ENCODE peak calls at places on chromosomes 6 and 20, in four cellular contexts. One of them, this sample, is unnamed.

GRCh38 chr6:70163795-70164194 is 139.1 kb downstream of the COL9A1 start:
- DNase-seq in choroid plexus epithelial cell: no peak
- DNase-seq in astrocyte of the cerebellum: no peak
- DNase-seq in fibroblast of mammary gland: no peak
- DNase-seq in this sample: no peak

GRCh38 chr20:34578521-34579147 is 20.1 kb downstream of the MAP1LC3A start:
- DNase-seq in choroid plexus epithelial cell: no peak
- DNase-seq in astrocyte of the cerebellum: no peak
- DNase-seq in fibroblast of mammary gland: no peak
- DNase-seq in this sample: no peak

GRCh38 chr20:57425150-57426013 is 34.2 kb downstream of the RBM38 start:
- DNase-seq in fibroblast of mammary gland: no peak
- DNase-seq in choroid plexus epithelial cell: peak
- DNase-seq in astrocyte of the cerebellum: no peak
- DNase-seq in this sample: no peak

GRCh38 chr6:133992992-133993682 is 40.1 kb downstream of the TBPL1 start:
- DNase-seq in astrocyte of the cerebellum: no peak
- DNase-seq in fibroblast of mammary gland: no peak
- DNase-seq in choroid plexus epithelial cell: peak
- DNase-seq in this sample: no peak

GRCh38 chr6:133223458-133224014 is 17.6 kb upstream of the EYA4 start:
- DNase-seq in choroid plexus epithelial cell: no peak
- DNase-seq in astrocyte of the cerebellum: no peak
- DNase-seq in fibroblast of mammary gland: no peak
- DNase-seq in this sample: no peak

GRCh38 chr6:40244684-40245083 is 310.4 kb upstream of the MOCS1 start:
- DNase-seq in choroid plexus epithelial cell: no peak
- DNase-seq in fibroblast of mammary gland: no peak
- DNase-seq in astrocyte of the cerebellum: no peak
- DNase-seq in this sample: no peak

GRCh38 chr6:39137235-39137634 is 22.2 kb upstream of the SAYSD1 start:
- DNase-seq in astrocyte of the cerebellum: peak
- DNase-seq in choroid plexus epithelial cell: peak
- DNase-seq in fibroblast of mammary gland: peak
- DNase-seq in this sample: no peak

GRCh38 chr20:3227511-3227910 is 11.5 kb downstream of the SLC4A11 start:
- DNase-seq in astrocyte of the cerebellum: no peak
- DNase-seq in fibroblast of mammary gland: no peak
- DNase-seq in choroid plexus epithelial cell: no peak
- DNase-seq in this sample: no peak

GRCh38 chr6:56486681-56487080 is 156.0 kb downstream of the DST start:
- DNase-seq in astrocyte of the cerebellum: no peak
- DNase-seq in choroid plexus epithelial cell: no peak
- DNase-seq in fibroblast of mammary gland: no peak
- DNase-seq in this sample: no peak

GRCh38 chr20:16647875-16648597 is 74.8 kb upstream of the KIF16B start:
- DNase-seq in choroid plexus epithelial cell: no peak
- DNase-seq in fibroblast of mammary gland: no peak
- DNase-seq in astrocyte of the cerebellum: no peak
- DNase-seq in this sample: no peak

DNA sequence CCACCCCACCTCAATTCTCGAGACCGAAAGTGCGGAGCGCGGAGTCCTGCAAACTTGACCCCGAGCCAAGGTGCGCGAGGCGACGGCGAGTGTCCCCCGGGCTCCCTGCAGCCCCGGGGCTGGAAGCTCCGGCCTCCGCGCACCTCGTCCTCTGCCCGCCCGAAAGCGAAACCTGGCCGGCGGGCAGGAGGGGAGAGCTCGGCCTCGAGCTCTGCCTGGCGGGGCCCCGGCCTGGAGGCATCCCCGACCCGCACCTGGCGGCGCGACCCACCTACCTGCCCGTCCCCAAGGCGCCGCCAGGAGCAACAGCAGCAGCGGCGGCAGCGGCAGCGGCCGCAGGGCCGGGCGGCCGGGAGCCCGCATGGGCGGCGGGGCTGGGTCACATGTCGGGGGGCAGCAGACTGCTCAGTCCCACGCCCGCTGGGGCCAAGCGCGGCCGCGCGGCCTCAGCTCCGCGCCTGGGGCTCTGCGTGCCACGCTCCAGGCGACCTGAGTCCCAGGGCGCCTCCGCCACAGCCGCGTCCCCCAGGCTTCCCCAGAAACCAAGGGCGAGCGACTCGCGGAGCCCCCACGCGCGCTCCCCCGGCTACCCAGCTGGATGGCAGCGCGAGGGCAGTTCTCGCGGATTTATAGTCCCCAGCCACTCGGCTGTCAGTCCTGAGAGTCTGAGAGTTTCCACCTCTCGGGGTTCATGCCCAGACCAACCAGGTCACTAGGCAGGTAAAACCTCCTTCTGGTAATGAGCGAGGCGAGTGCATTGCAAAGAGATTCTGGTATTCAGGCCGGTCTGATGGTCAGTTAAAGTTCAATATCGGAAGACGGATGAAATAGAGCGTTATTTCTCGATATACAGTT is at the start of gene IL20RA:
- DNase-seq in choroid plexus epithelial cell: peak
- DNase-seq in astrocyte of the cerebellum: no peak
- DNase-seq in fibroblast of mammary gland: no peak
- DNase-seq in this sample: no peak
- H3K4me3 ChIP-seq in choroid plexus epithelial cell: peak
- H3K4me3 ChIP-seq in astrocyte of the cerebellum: peak
- H3K4me3 ChIP-seq in fibroblast of mammary gland: peak
- H3K4me3 ChIP-seq in this sample: peak

DNA sequence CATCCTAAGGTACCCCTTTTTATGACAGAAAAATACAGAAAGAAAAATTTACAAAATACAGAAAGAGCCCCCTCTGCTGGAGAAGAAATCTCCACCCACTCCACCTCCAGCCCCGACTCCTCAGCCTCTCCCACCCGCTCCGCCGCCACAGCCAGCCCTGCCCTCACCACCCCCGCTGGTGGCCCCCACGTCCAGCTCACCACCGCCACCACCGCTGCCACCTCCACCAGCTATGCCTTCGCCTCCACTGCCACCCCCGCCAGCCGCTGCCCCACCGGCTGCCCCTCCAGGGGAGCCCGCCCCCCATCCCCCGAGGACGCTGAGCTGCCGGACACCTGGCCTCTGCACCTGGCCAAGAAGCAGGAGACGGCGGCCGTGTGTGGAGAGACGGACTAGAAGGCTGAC is 17.7 kb downstream of the WFDC2 start:
- DNase-seq in fibroblast of mammary gland: no peak
- DNase-seq in choroid plexus epithelial cell: no peak
- DNase-seq in astrocyte of the cerebellum: no peak
- DNase-seq in this sample: no peak
- TF ChIP-seq CTCF in fibroblast of mammary gland: no peak
- TF ChIP-seq CTCF in choroid plexus epithelial cell: peak
- TF ChIP-seq CTCF in astrocyte of the cerebellum: no peak
- TF ChIP-seq CTCF in this sample: no peak

GRCh38 chr6:71289802-71290175 is 1.2 kb downstream of the OGFRL1 start:
- DNase-seq in astrocyte of the cerebellum: no peak
- DNase-seq in choroid plexus epithelial cell: no peak
- DNase-seq in fibroblast of mammary gland: no peak
- DNase-seq in this sample: no peak
- H3K4me3 ChIP-seq in astrocyte of the cerebellum: peak
- H3K4me3 ChIP-seq in choroid plexus epithelial cell: peak
- H3K4me3 ChIP-seq in fibroblast of mammary gland: peak
- H3K4me3 ChIP-seq in this sample: peak

GRCh38 chr6:154615483-154616025 is 105.1 kb upstream of the CNKSR3 start:
- DNase-seq in astrocyte of the cerebellum: peak
- DNase-seq in choroid plexus epithelial cell: peak
- DNase-seq in fibroblast of mammary gland: peak
- DNase-seq in this sample: no peak
- TF ChIP-seq CTCF in astrocyte of the cerebellum: no peak
- TF ChIP-seq CTCF in choroid plexus epithelial cell: no peak
- TF ChIP-seq CTCF in fibroblast of mammary gland: no peak
- TF ChIP-seq CTCF in this sample: no peak

GRCh38 chr20:24646331-24646730 is 176.9 kb downstream of the SYNDIG1 start:
- DNase-seq in choroid plexus epithelial cell: no peak
- DNase-seq in astrocyte of the cerebellum: no peak
- DNase-seq in fibroblast of mammary gland: no peak
- DNase-seq in this sample: no peak
- H3K4me3 ChIP-seq in choroid plexus epithelial cell: no peak
- H3K4me3 ChIP-seq in astrocyte of the cerebellum: no peak
- H3K4me3 ChIP-seq in fibroblast of mammary gland: no peak
- H3K4me3 ChIP-seq in this sample: no peak

GRCh38 chr20:49285233-49285668 is 7.4 kb upstream of the ZNFX1 start:
- DNase-seq in astrocyte of the cerebellum: no peak
- DNase-seq in choroid plexus epithelial cell: no peak
- DNase-seq in fibroblast of mammary gland: no peak
- DNase-seq in this sample: no peak

GRCh38 chr20:49286689-49287551 is 9.1 kb upstream of the ZNFX1 start:
- DNase-seq in fibroblast of mammary gland: no peak
- DNase-seq in choroid plexus epithelial cell: no peak
- DNase-seq in astrocyte of the cerebellum: no peak
- DNase-seq in this sample: no peak

GRCh38 chr20:49284818-49285217 is 7.0 kb upstream of the ZNFX1 start:
- DNase-seq in astrocyte of the cerebellum: no peak
- DNase-seq in fibroblast of mammary gland: no peak
- DNase-seq in choroid plexus epithelial cell: no peak
- DNase-seq in this sample: no peak

GRCh38 chr20:49287555-49288249 is 9.8 kb upstream of the ZNFX1 start:
- DNase-seq in choroid plexus epithelial cell: peak
- DNase-seq in fibroblast of mammary gland: peak
- DNase-seq in astrocyte of the cerebellum: peak
- DNase-seq in this sample: no peak

DNA sequence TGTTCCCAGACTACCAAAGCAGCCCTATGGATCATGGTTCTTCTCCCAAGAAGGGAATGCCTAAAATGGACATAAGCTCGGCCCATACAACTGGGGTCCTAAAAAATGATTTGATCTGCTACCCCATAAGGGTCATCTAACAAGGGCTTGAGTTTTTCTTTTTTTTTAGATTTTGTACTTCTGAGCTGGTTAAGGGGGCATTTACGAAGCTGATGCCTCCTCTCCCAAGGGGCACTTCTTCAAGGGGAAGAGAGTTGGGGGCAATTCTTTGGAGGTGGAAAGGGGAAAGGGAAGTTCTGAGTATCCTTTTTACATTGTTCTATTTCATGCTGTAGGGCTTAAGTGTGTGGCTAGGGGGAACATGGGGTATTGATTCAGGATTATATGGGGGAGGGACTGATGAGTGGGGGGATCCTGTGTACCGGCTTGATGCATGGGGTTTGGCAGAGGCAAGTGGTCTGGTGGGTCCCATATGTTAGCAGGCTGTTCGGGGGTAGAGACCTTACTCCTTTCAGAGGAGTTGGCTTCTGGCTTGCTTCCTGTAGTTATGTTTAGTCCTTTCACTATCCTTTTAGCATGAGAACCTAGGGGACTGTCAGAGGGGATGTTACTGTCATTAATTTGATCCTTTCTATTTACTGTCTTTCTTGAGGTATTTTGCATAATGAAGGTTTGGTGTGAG is 8.1 kb upstream of the ZNFX1 start:
- DNase-seq in choroid plexus epithelial cell: no peak
- DNase-seq in astrocyte of the cerebellum: no peak
- DNase-seq in fibroblast of mammary gland: no peak
- DNase-seq in this sample: no peak
- TF ChIP-seq CTCF in choroid plexus epithelial cell: no peak
- TF ChIP-seq CTCF in astrocyte of the cerebellum: no peak
- TF ChIP-seq CTCF in fibroblast of mammary gland: no peak
- TF ChIP-seq CTCF in this sample: no peak

DNA sequence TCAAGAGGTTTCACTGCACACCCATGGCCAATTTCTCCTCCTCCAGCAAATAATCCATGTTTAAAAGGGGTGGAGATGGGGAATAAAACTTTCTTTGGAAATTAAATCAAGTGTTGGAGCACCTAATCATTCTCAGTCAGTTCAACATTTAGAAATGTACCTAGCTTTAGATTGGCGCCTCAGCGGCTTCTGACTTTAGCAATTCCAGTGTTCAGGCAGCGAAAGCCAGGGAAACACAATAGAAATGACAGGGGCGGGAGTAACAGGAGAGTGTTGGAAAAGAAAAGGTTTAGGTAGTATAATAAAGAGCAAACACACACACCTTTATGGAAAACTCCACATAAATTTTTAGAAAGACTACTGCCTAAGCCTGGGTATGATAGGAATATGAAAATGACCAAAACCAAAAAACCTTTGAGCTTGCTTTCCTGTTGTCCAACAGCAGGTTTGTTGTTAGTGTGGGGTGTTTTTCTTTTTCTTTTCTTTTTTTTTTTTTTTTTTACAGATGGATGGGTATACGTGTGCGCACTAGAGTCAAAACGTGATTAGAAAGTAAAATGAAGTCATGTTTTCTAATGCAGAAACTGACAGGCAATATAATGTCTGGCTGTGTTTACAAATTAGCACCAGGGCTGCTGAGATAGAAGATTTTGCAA is 7.7 kb downstream of the TFAP2A start:
- DNase-seq in fibroblast of mammary gland: no peak
- DNase-seq in choroid plexus epithelial cell: no peak
- DNase-seq in astrocyte of the cerebellum: no peak
- DNase-seq in this sample: no peak
- H3K4me3 ChIP-seq in fibroblast of mammary gland: no peak
- H3K4me3 ChIP-seq in choroid plexus epithelial cell: no peak
- H3K4me3 ChIP-seq in astrocyte of the cerebellum: no peak
- H3K4me3 ChIP-seq in this sample: no peak

GRCh38 chr6:33053230-33053629 is 20.2 kb downstream of the HLA-DPA1 start:
- DNase-seq in astrocyte of the cerebellum: no peak
- DNase-seq in choroid plexus epithelial cell: peak
- DNase-seq in fibroblast of mammary gland: no peak
- DNase-seq in this sample: no peak

GRCh38 chr6:33052627-33053026 is 20.8 kb downstream of the HLA-DPA1 start:
- DNase-seq in fibroblast of mammary gland: no peak
- DNase-seq in choroid plexus epithelial cell: no peak
- DNase-seq in astrocyte of the cerebellum: no peak
- DNase-seq in this sample: no peak

GRCh38 chr6:33050013-33050800 is 23.2 kb downstream of the HLA-DPA1 start:
- DNase-seq in astrocyte of the cerebellum: no peak
- DNase-seq in fibroblast of mammary gland: no peak
- DNase-seq in choroid plexus epithelial cell: no peak
- DNase-seq in this sample: no peak

DNA sequence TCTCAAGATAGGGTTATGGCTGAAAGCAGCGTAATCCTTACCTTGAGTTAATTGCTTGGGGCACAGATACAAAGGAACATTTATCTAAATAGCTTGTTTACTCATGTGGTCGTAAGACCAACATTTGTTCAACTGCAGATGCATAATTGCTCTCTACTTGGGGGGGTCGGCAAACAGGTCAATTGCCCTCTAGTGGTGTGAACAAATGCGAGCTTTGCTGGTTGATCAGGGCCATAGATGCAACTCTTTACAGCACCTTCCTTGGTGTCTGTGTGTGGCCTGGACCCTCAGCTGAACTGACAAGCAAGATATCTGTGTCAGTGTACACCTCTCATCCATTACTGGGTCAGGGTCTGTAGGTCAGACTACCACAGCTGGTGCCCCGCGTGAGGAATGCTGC is 24.1 kb downstream of the HLA-DPA1 start:
- DNase-seq in choroid plexus epithelial cell: no peak
- DNase-seq in fibroblast of mammary gland: peak
- DNase-seq in astrocyte of the cerebellum: no peak
- DNase-seq in this sample: no peak
- TF ChIP-seq CTCF in choroid plexus epithelial cell: peak
- TF ChIP-seq CTCF in fibroblast of mammary gland: peak
- TF ChIP-seq CTCF in astrocyte of the cerebellum: peak
- TF ChIP-seq CTCF in this sample: no peak

GRCh38 chr20:62352402-62353288 is 14.5 kb downstream of the LAMA5 start:
- DNase-seq in astrocyte of the cerebellum: no peak
- DNase-seq in fibroblast of mammary gland: peak
- DNase-seq in choroid plexus epithelial cell: no peak
- DNase-seq in this sample: no peak
- H3K4me3 ChIP-seq in astrocyte of the cerebellum: no peak
- H3K4me3 ChIP-seq in fibroblast of mammary gland: no peak
- H3K4me3 ChIP-seq in choroid plexus epithelial cell: no peak
- H3K4me3 ChIP-seq in this sample: no peak